ENCODE peak calls at places on chromosomes 13 and 19, in eight cellular contexts. W is CD8-positive, alpha-beta T cell; R is RPMI7951; H is NCI-H748 treated with DMSO at 0.1 percent for 48 hours; D is AG09319; B is GOT3; I is T1000; O is cardiac fibroblast. F is an unnamed sample.
A peak's percentile ranks its signal among the peaks of the same experiment; 100 is the strongest.

GRCh38 chr19:4416268-4416667 is 13.8 kb downstream of the CHAF1A start:
- DNase-seq in O (no peak), I (no peak), R (no peak), H (no peak), B (no peak), W (no peak), D (no peak), F (no peak)

GRCh38 chr13:103539265-103539664 is 473.0 kb upstream of the SLC10A2 start:
- DNase-seq in W (no peak), B (no peak), D (no peak), I (no peak), H (peak; percentile 65), O (no peak), R (no peak), F (no peak)

GRCh38 chr13:64471916-64472315 is 2758.2 kb downstream of the PCDH9 start:
- DNase-seq in D (no peak), R (peak; percentile 9), B (no peak), I (no peak), H (peak; percentile 55), W (no peak), O (peak; percentile 75), F (peak; percentile 9)

GRCh38 chr19:12495002-12495802 is 10.6 kb upstream of the ZNF709 start:
- DNase-seq in H (peak; percentile 85), O (peak; percentile 84), W (peak; percentile 87), B (peak; percentile 58), I (peak; percentile 86), D (no peak), R (peak; percentile 93), F (peak; percentile 5)

GRCh38 chr13:113143466-113144254 is 14.8 kb upstream of the PROZ start:
- DNase-seq in D (no peak), H (no peak), O (no peak), R (no peak), W (no peak), I (no peak), B (no peak), F (no peak)

GRCh38 chr13:28684257-28684656 is 25.3 kb downstream of the POMP start:
- DNase-seq in B (no peak), R (peak; percentile 4), H (no peak), I (no peak), W (no peak), O (no peak), D (no peak), F (no peak)

GRCh38 chr19:28694812-28695211 is 518.1 kb downstream of the UQCRFS1 start:
- DNase-seq in B (no peak), H (no peak), W (no peak), O (no peak), R (peak; percentile 63), D (no peak), I (no peak), F (no peak)

GRCh38 chr13:80473695-80474094 is 132.8 kb upstream of the SPRY2 start:
- DNase-seq in B (no peak), I (no peak), W (no peak), R (peak; percentile 2), D (peak; percentile 15), O (peak; percentile 88), H (no peak), F (no peak)

GRCh38 chr19:52602931-52603330 is 32.8 kb downstream of the ZNF701 start:
- DNase-seq in B (no peak), D (no peak), H (no peak), I (no peak), W (no peak), R (no peak), O (no peak), F (no peak)

GRCh38 chr13:69579351-69579750 is 528.3 kb upstream of the ATXN8OS start:
- DNase-seq in B (no peak), O (no peak), I (no peak), R (no peak), D (no peak), W (no peak), H (no peak), F (no peak)

GRCh38 chr19:47351545-47351944 is 2.4 kb downstream of the DHX34 start:
- DNase-seq in W (no peak), B (no peak), H (no peak), O (peak; percentile 44), D (no peak), I (no peak), R (peak; percentile 47), F (no peak)

GRCh38 chr19:54162241-54162805 is 2.8 kb upstream of the LENG1 start:
- DNase-seq in W (peak; percentile 56), I (peak; percentile 67), D (no peak), O (peak; percentile 76), H (peak; percentile 82), B (peak; percentile 17), R (peak; percentile 40), F (no peak)

GRCh38 chr13:48624016-48624415 is 29.7 kb upstream of the CYSLTR2 start:
- DNase-seq in B (no peak), I (no peak), H (no peak), R (no peak), D (no peak), O (no peak), W (no peak), F (no peak)

GRCh38 chr13:102309110-102309509 is 92.7 kb downstream of the FGF14 start:
- DNase-seq in I (no peak), H (no peak), O (no peak), R (no peak), B (no peak), W (no peak), D (no peak), F (no peak)

GRCh38 chr13:31172001-31172400 is 10.3 kb upstream of the HSPH1 start:
- DNase-seq in D (no peak), B (no peak), H (no peak), W (no peak), R (peak; percentile 20), I (no peak), O (peak; percentile 87), F (no peak)

GRCh38 chr19:1952635-1953034 is 11.7 kb downstream of the CSNK1G2 start:
- DNase-seq in O (no peak), W (no peak), B (no peak), I (no peak), D (no peak), R (no peak), H (no peak), F (no peak)

GRCh38 chr13:48818495-48818961 is 157.2 kb upstream of the FNDC3A start:
- DNase-seq in H (no peak), O (peak; percentile 94), R (peak; percentile 85), I (no peak), D (peak; percentile 88), B (no peak), W (no peak), F (peak; percentile 90)

GRCh38 chr13:27599845-27600553 is 20.3 kb downstream of the LNX2 start:
- DNase-seq in D (no peak), R (peak; percentile 88), W (no peak), H (no peak), B (no peak), O (peak; percentile 61), I (peak; percentile 6), F (peak; percentile 45)

GRCh38 chr13:24361138-24361537 is 51.8 kb downstream of the C1QTNF9 start:
- DNase-seq in R (no peak), B (no peak), W (no peak), D (no peak), O (no peak), H (no peak), I (no peak), F (no peak)

GRCh38 chr13:79710376-79710775 is 229.4 kb downstream of the NDFIP2 start:
- DNase-seq in D (peak; percentile 68), O (peak; percentile 65), I (no peak), R (peak; percentile 82), W (no peak), B (no peak), H (no peak), F (no peak)

GRCh38 chr19:18232540-18233223 is 6.4 kb upstream of the PDE4C start:
- DNase-seq in B (no peak), O (peak; percentile 12), W (no peak), D (no peak), I (no peak), R (no peak), H (no peak), F (no peak)

GRCh38 chr13:33392794-33393371 is 107.3 kb upstream of the STARD13 start:
- DNase-seq in W (no peak), R (no peak), H (no peak), B (no peak), O (no peak), D (no peak), I (no peak), F (no peak)

GRCh38 chr19:18870531-18871172 is 25.3 kb downstream of the CERS1 start:
- DNase-seq in I (no peak), R (no peak), W (no peak), D (no peak), B (no peak), O (no peak), H (no peak), F (no peak)

GRCh38 chr19:49678970-49679831 is 2.1 kb downstream of the PRMT1 start:
- DNase-seq in I (no peak), R (no peak), O (no peak), H (no peak), D (no peak), W (no peak), B (no peak), F (no peak)

GRCh38 chr13:97826421-97826965 is 127.0 kb upstream of the IPO5 start:
- DNase-seq in I (no peak), B (no peak), W (no peak), O (no peak), H (no peak), R (no peak), D (no peak), F (no peak)

GRCh38 chr13:114122591-114123211 is 9.7 kb downstream of the RASA3 start:
- DNase-seq in B (no peak), I (no peak), W (no peak), O (no peak), D (no peak), H (no peak), R (no peak), F (no peak)

GRCh38 chr13:35349673-35350278 is 126.7 kb downstream of the MAB21L1 start:
- DNase-seq in W (no peak), O (no peak), B (no peak), R (peak; percentile 35), D (no peak), H (no peak), I (no peak), F (no peak)

GRCh38 chr19:5799247-5800241 is 5.3 kb upstream of the NRTN start:
- DNase-seq in I (no peak), D (no peak), H (no peak), O (no peak), R (no peak), B (no peak), W (no peak), F (no peak)

GRCh38 chr13:80334582-80335260 is 6.2 kb downstream of the SPRY2 start:
- DNase-seq in W (no peak), R (peak; percentile 32), B (no peak), H (no peak), O (peak; percentile 69), I (no peak), D (no peak), F (no peak)

GRCh38 chr19:55525289-55526101 is 11.4 kb downstream of the SBK2 start:
- DNase-seq in O (no peak), B (no peak), D (no peak), R (no peak), H (no peak), W (no peak), I (no peak), F (no peak)

GRCh38 chr13:90615236-90615635 is 732.3 kb upstream of the MIR17HG start:
- DNase-seq in W (no peak), H (no peak), O (no peak), R (no peak), B (no peak), D (no peak), I (no peak), F (no peak)